ENCODE peak calls at places on chromosome 22, in five cellular contexts. One of them, this sample, is unnamed.

GRCh38 chr22:49148895-49149418 is 678.7 kb downstream of the BRD1 start:
- DNase-seq in skeletal muscle cell: no peak
- DNase-seq in NCI-H774: no peak
- DNase-seq in stimulated activated CD8-positive, alpha-beta memory T cell treated with anti-CD3 and anti-CD28 coated beads, Interleukin-15, amount 100 ng/mL, for 48 hours: no peak
- DNase-seq in NCI-H1436: no peak
- DNase-seq in this sample: no peak

GRCh38 chr22:29610780-29611179 is 7.3 kb downstream of the NF2 start:
- DNase-seq in skeletal muscle cell: no peak
- DNase-seq in NCI-H774: no peak
- DNase-seq in stimulated activated CD8-positive, alpha-beta memory T cell treated with anti-CD3 and anti-CD28 coated beads, Interleukin-15, amount 100 ng/mL, for 48 hours: no peak
- DNase-seq in NCI-H1436: no peak
- DNase-seq in this sample: no peak

GRCh38 chr22:19882446-19883381 is 28.0 kb upstream of the GNB1L start:
- DNase-seq in skeletal muscle cell: no peak
- DNase-seq in NCI-H774: no peak
- DNase-seq in stimulated activated CD8-positive, alpha-beta memory T cell treated with anti-CD3 and anti-CD28 coated beads, Interleukin-15, amount 100 ng/mL, for 48 hours: no peak
- DNase-seq in NCI-H1436: no peak
- DNase-seq in this sample: no peak

GRCh38 chr22:45667486-45667885 is 4.1 kb upstream of the ATXN10 start:
- DNase-seq in skeletal muscle cell: no peak
- DNase-seq in NCI-H774: no peak
- DNase-seq in stimulated activated CD8-positive, alpha-beta memory T cell treated with anti-CD3 and anti-CD28 coated beads, Interleukin-15, amount 100 ng/mL, for 48 hours: no peak
- DNase-seq in NCI-H1436: no peak
- DNase-seq in this sample: no peak

GRCh38 chr22:45974498-45974897 is 2.5 kb downstream of the WNT7B start:
- DNase-seq in skeletal muscle cell: no peak
- DNase-seq in NCI-H774: no peak
- DNase-seq in stimulated activated CD8-positive, alpha-beta memory T cell treated with anti-CD3 and anti-CD28 coated beads, Interleukin-15, amount 100 ng/mL, for 48 hours: no peak
- DNase-seq in NCI-H1436: no peak
- DNase-seq in this sample: no peak

GRCh38 chr22:30286813-30287625 is 2.3 kb downstream of the CASTOR1 start:
- DNase-seq in skeletal muscle cell: no peak
- DNase-seq in NCI-H774: no peak
- DNase-seq in stimulated activated CD8-positive, alpha-beta memory T cell treated with anti-CD3 and anti-CD28 coated beads, Interleukin-15, amount 100 ng/mL, for 48 hours: peak
- DNase-seq in NCI-H1436: peak
- DNase-seq in this sample: peak

GRCh38 chr22:36385491-36386350 is 2.0 kb downstream of the MYH9 start:
- DNase-seq in skeletal muscle cell: no peak
- DNase-seq in NCI-H774: no peak
- DNase-seq in stimulated activated CD8-positive, alpha-beta memory T cell treated with anti-CD3 and anti-CD28 coated beads, Interleukin-15, amount 100 ng/mL, for 48 hours: peak
- DNase-seq in NCI-H1436: peak
- DNase-seq in this sample: peak

GRCh38 chr22:38733329-38734202 is 22.2 kb downstream of the SUN2 start:
- DNase-seq in skeletal muscle cell: no peak
- DNase-seq in NCI-H774: no peak
- DNase-seq in stimulated activated CD8-positive, alpha-beta memory T cell treated with anti-CD3 and anti-CD28 coated beads, Interleukin-15, amount 100 ng/mL, for 48 hours: no peak
- DNase-seq in NCI-H1436: peak
- DNase-seq in this sample: no peak

GRCh38 chr22:24420977-24421343 is 6.4 kb upstream of the ADORA2A start:
- DNase-seq in skeletal muscle cell: no peak
- DNase-seq in NCI-H774: no peak
- DNase-seq in stimulated activated CD8-positive, alpha-beta memory T cell treated with anti-CD3 and anti-CD28 coated beads, Interleukin-15, amount 100 ng/mL, for 48 hours: no peak
- DNase-seq in NCI-H1436: no peak
- DNase-seq in this sample: no peak

GRCh38 chr22:29133603-29134133 is 60.8 kb downstream of the KREMEN1 start:
- DNase-seq in skeletal muscle cell: no peak
- DNase-seq in NCI-H774: no peak
- DNase-seq in stimulated activated CD8-positive, alpha-beta memory T cell treated with anti-CD3 and anti-CD28 coated beads, Interleukin-15, amount 100 ng/mL, for 48 hours: no peak
- DNase-seq in NCI-H1436: no peak
- DNase-seq in this sample: no peak

GRCh38 chr22:24153353-24153752 is 27.9 kb upstream of the SUSD2 start:
- DNase-seq in skeletal muscle cell: no peak
- DNase-seq in NCI-H774: no peak
- DNase-seq in stimulated activated CD8-positive, alpha-beta memory T cell treated with anti-CD3 and anti-CD28 coated beads, Interleukin-15, amount 100 ng/mL, for 48 hours: no peak
- DNase-seq in NCI-H1436: no peak
- DNase-seq in this sample: peak

GRCh38 chr22:48940988-48941902 is 886.4 kb downstream of the BRD1 start:
- DNase-seq in skeletal muscle cell: no peak
- DNase-seq in NCI-H774: no peak
- DNase-seq in stimulated activated CD8-positive, alpha-beta memory T cell treated with anti-CD3 and anti-CD28 coated beads, Interleukin-15, amount 100 ng/mL, for 48 hours: no peak
- DNase-seq in NCI-H1436: no peak
- DNase-seq in this sample: no peak

GRCh38 chr22:45575173-45575572 is 72.5 kb downstream of the FBLN1 start:
- DNase-seq in skeletal muscle cell: no peak
- DNase-seq in NCI-H774: no peak
- DNase-seq in stimulated activated CD8-positive, alpha-beta memory T cell treated with anti-CD3 and anti-CD28 coated beads, Interleukin-15, amount 100 ng/mL, for 48 hours: no peak
- DNase-seq in NCI-H1436: no peak
- DNase-seq in this sample: no peak

GRCh38 chr22:37741312-37741795 is 44.5 kb downstream of the TRIOBP start:
- DNase-seq in skeletal muscle cell: peak
- DNase-seq in NCI-H774: peak
- DNase-seq in stimulated activated CD8-positive, alpha-beta memory T cell treated with anti-CD3 and anti-CD28 coated beads, Interleukin-15, amount 100 ng/mL, for 48 hours: no peak
- DNase-seq in NCI-H1436: no peak
- DNase-seq in this sample: no peak

GRCh38 chr22:43186272-43187170 is at the start of gene TTLL12:
- DNase-seq in skeletal muscle cell: no peak
- DNase-seq in NCI-H774: no peak
- DNase-seq in stimulated activated CD8-positive, alpha-beta memory T cell treated with anti-CD3 and anti-CD28 coated beads, Interleukin-15, amount 100 ng/mL, for 48 hours: peak
- DNase-seq in NCI-H1436: peak
- DNase-seq in this sample: peak

GRCh38 chr22:33825761-33826160 is 94.5 kb downstream of the LARGE1 start:
- DNase-seq in skeletal muscle cell: no peak
- DNase-seq in NCI-H774: no peak
- DNase-seq in stimulated activated CD8-positive, alpha-beta memory T cell treated with anti-CD3 and anti-CD28 coated beads, Interleukin-15, amount 100 ng/mL, for 48 hours: no peak
- DNase-seq in NCI-H1436: no peak
- DNase-seq in this sample: no peak

GRCh38 chr22:50403701-50404101 is 60.6 kb downstream of the PPP6R2 start:
- DNase-seq in skeletal muscle cell: no peak
- DNase-seq in NCI-H774: no peak
- DNase-seq in stimulated activated CD8-positive, alpha-beta memory T cell treated with anti-CD3 and anti-CD28 coated beads, Interleukin-15, amount 100 ng/mL, for 48 hours: no peak
- DNase-seq in NCI-H1436: no peak
- DNase-seq in this sample: no peak

GRCh38 chr22:37571258-37571991 is 8.5 kb downstream of the LGALS2 start:
- DNase-seq in skeletal muscle cell: no peak
- DNase-seq in NCI-H774: no peak
- DNase-seq in stimulated activated CD8-positive, alpha-beta memory T cell treated with anti-CD3 and anti-CD28 coated beads, Interleukin-15, amount 100 ng/mL, for 48 hours: no peak
- DNase-seq in NCI-H1436: no peak
- DNase-seq in this sample: no peak

GRCh38 chr22:35299217-35299716 is 427 bp upstream of the TOM1 start:
- DNase-seq in skeletal muscle cell: no peak
- DNase-seq in NCI-H774: no peak
- DNase-seq in stimulated activated CD8-positive, alpha-beta memory T cell treated with anti-CD3 and anti-CD28 coated beads, Interleukin-15, amount 100 ng/mL, for 48 hours: no peak
- DNase-seq in NCI-H1436: no peak
- DNase-seq in this sample: no peak

GRCh38 chr22:19591568-19591967 is 67.4 kb upstream of the CLDN5 start:
- DNase-seq in skeletal muscle cell: no peak
- DNase-seq in NCI-H774: no peak
- DNase-seq in stimulated activated CD8-positive, alpha-beta memory T cell treated with anti-CD3 and anti-CD28 coated beads, Interleukin-15, amount 100 ng/mL, for 48 hours: no peak
- DNase-seq in NCI-H1436: no peak
- DNase-seq in this sample: no peak

GRCh38 chr22:27685515-27685914 is 116.0 kb downstream of the MN1 start:
- DNase-seq in skeletal muscle cell: no peak
- DNase-seq in NCI-H774: no peak
- DNase-seq in stimulated activated CD8-positive, alpha-beta memory T cell treated with anti-CD3 and anti-CD28 coated beads, Interleukin-15, amount 100 ng/mL, for 48 hours: no peak
- DNase-seq in NCI-H1436: no peak
- DNase-seq in this sample: no peak

This sample was measured in NK-92 treated with Interleukin-12 subunit alpha and Interleukin-12 subunit beta, amount 100 ng/mL, for 24 hours.